ENCODE peak calls at places on chromosomes 2 and 18, in nine cellular contexts. One of them, this sample, is unnamed.

GRCh38 chr18:75482880-75483279 is 55.4 kb upstream of the SMIM21 start:
- DNase-seq in vagina: no peak
- DNase-seq in colonic mucosa: no peak
- DNase-seq in lower lobe of right lung: no peak
- DNase-seq in mammary epithelial cell: no peak
- DNase-seq in prostate gland: no peak
- DNase-seq in neural progenitor cell: no peak
- DNase-seq in CD8-positive, alpha-beta T cell: no peak
- DNase-seq in ovary: no peak
- DNase-seq in this sample: no peak

GRCh38 chr2:100903534-100904258 is 83.8 kb downstream of the NPAS2 start:
- DNase-seq in vagina: no peak
- DNase-seq in colonic mucosa: no peak
- DNase-seq in lower lobe of right lung: no peak
- DNase-seq in mammary epithelial cell: peak
- DNase-seq in prostate gland: no peak
- DNase-seq in neural progenitor cell: peak
- DNase-seq in CD8-positive, alpha-beta T cell: no peak
- DNase-seq in ovary: no peak
- DNase-seq in this sample: peak

GRCh38 chr2:236578980-236579745 is 9.5 kb downstream of the ACKR3 start:
- DNase-seq in vagina: no peak
- DNase-seq in colonic mucosa: no peak
- DNase-seq in lower lobe of right lung: no peak
- DNase-seq in mammary epithelial cell: no peak
- DNase-seq in prostate gland: no peak
- DNase-seq in neural progenitor cell: no peak
- DNase-seq in CD8-positive, alpha-beta T cell: no peak
- DNase-seq in ovary: no peak
- DNase-seq in this sample: no peak

GRCh38 chr2:20224716-20225293 is at the start of gene SDC1:
- DNase-seq in vagina: no peak
- DNase-seq in colonic mucosa: peak
- DNase-seq in lower lobe of right lung: peak
- DNase-seq in mammary epithelial cell: peak
- DNase-seq in prostate gland: peak
- DNase-seq in neural progenitor cell: peak
- DNase-seq in CD8-positive, alpha-beta T cell: no peak
- DNase-seq in ovary: peak
- DNase-seq in this sample: peak

GRCh38 chr2:52919668-52920067 is 847.9 kb upstream of the CHAC2 start:
- DNase-seq in vagina: no peak
- DNase-seq in colonic mucosa: no peak
- DNase-seq in lower lobe of right lung: no peak
- DNase-seq in mammary epithelial cell: no peak
- DNase-seq in prostate gland: no peak
- DNase-seq in neural progenitor cell: no peak
- DNase-seq in CD8-positive, alpha-beta T cell: no peak
- DNase-seq in ovary: no peak
- DNase-seq in this sample: no peak

GRCh38 chr2:212424090-212424489 is 114.5 kb downstream of the ERBB4 start:
- DNase-seq in vagina: no peak
- DNase-seq in colonic mucosa: no peak
- DNase-seq in lower lobe of right lung: no peak
- DNase-seq in mammary epithelial cell: peak
- DNase-seq in prostate gland: no peak
- DNase-seq in neural progenitor cell: no peak
- DNase-seq in CD8-positive, alpha-beta T cell: no peak
- DNase-seq in ovary: no peak
- DNase-seq in this sample: peak

GRCh38 chr18:64747803-64748202 is 598.9 kb upstream of the LINC00305 start:
- DNase-seq in vagina: no peak
- DNase-seq in colonic mucosa: no peak
- DNase-seq in lower lobe of right lung: no peak
- DNase-seq in mammary epithelial cell: no peak
- DNase-seq in prostate gland: no peak
- DNase-seq in neural progenitor cell: peak
- DNase-seq in CD8-positive, alpha-beta T cell: no peak
- DNase-seq in ovary: no peak
- DNase-seq in this sample: no peak

GRCh38 chr2:185645529-185645928 is 93.1 kb upstream of the FSIP2 start:
- DNase-seq in vagina: no peak
- DNase-seq in colonic mucosa: no peak
- DNase-seq in lower lobe of right lung: no peak
- DNase-seq in mammary epithelial cell: no peak
- DNase-seq in prostate gland: no peak
- DNase-seq in neural progenitor cell: no peak
- DNase-seq in CD8-positive, alpha-beta T cell: no peak
- DNase-seq in ovary: no peak
- DNase-seq in this sample: no peak

GRCh38 chr18:44651453-44651852 is 29.2 kb upstream of the SETBP1 start:
- DNase-seq in vagina: no peak
- DNase-seq in colonic mucosa: no peak
- DNase-seq in lower lobe of right lung: no peak
- DNase-seq in mammary epithelial cell: peak
- DNase-seq in prostate gland: no peak
- DNase-seq in neural progenitor cell: no peak
- DNase-seq in CD8-positive, alpha-beta T cell: no peak
- DNase-seq in ovary: no peak
- DNase-seq in this sample: peak

GRCh38 chr2:139177041-139177440 is 396.9 kb upstream of the NXPH2 start:
- DNase-seq in vagina: no peak
- DNase-seq in colonic mucosa: no peak
- DNase-seq in lower lobe of right lung: no peak
- DNase-seq in mammary epithelial cell: no peak
- DNase-seq in prostate gland: no peak
- DNase-seq in neural progenitor cell: no peak
- DNase-seq in CD8-positive, alpha-beta T cell: no peak
- DNase-seq in ovary: no peak
- DNase-seq in this sample: no peak

GRCh38 chr2:204175552-204176271 is 239.1 kb downstream of the ICOS start:
- DNase-seq in vagina: no peak
- DNase-seq in colonic mucosa: no peak
- DNase-seq in lower lobe of right lung: no peak
- DNase-seq in mammary epithelial cell: peak
- DNase-seq in prostate gland: no peak
- DNase-seq in neural progenitor cell: no peak
- DNase-seq in CD8-positive, alpha-beta T cell: no peak
- DNase-seq in ovary: no peak
- DNase-seq in this sample: no peak

GRCh38 chr2:238585836-238586821 is 159.4 kb downstream of the ASB1 start:
- DNase-seq in vagina: peak
- DNase-seq in colonic mucosa: no peak
- DNase-seq in lower lobe of right lung: no peak
- DNase-seq in mammary epithelial cell: no peak
- DNase-seq in prostate gland: no peak
- DNase-seq in neural progenitor cell: peak
- DNase-seq in CD8-positive, alpha-beta T cell: no peak
- DNase-seq in ovary: no peak
- DNase-seq in this sample: no peak

GRCh38 chr18:72041313-72042032 is 502.7 kb downstream of the CBLN2 start:
- DNase-seq in vagina: no peak
- DNase-seq in colonic mucosa: no peak
- DNase-seq in lower lobe of right lung: no peak
- DNase-seq in mammary epithelial cell: no peak
- DNase-seq in prostate gland: no peak
- DNase-seq in neural progenitor cell: peak
- DNase-seq in CD8-positive, alpha-beta T cell: no peak
- DNase-seq in ovary: no peak
- DNase-seq in this sample: no peak

GRCh38 chr18:49174478-49174877 is 223.7 kb upstream of the SMAD7 start:
- DNase-seq in vagina: no peak
- DNase-seq in colonic mucosa: no peak
- DNase-seq in lower lobe of right lung: no peak
- DNase-seq in mammary epithelial cell: peak
- DNase-seq in prostate gland: no peak
- DNase-seq in neural progenitor cell: no peak
- DNase-seq in CD8-positive, alpha-beta T cell: no peak
- DNase-seq in ovary: no peak
- DNase-seq in this sample: no peak

GRCh38 chr2:102206666-102207341 is 20.0 kb downstream of the IL1RL2 start:
- DNase-seq in vagina: no peak
- DNase-seq in colonic mucosa: no peak
- DNase-seq in lower lobe of right lung: no peak
- DNase-seq in mammary epithelial cell: no peak
- DNase-seq in prostate gland: peak
- DNase-seq in neural progenitor cell: no peak
- DNase-seq in CD8-positive, alpha-beta T cell: no peak
- DNase-seq in ovary: no peak
- DNase-seq in this sample: no peak

GRCh38 chr2:44920751-44921150 is 20.8 kb upstream of the SIX3 start:
- DNase-seq in vagina: no peak
- DNase-seq in colonic mucosa: no peak
- DNase-seq in lower lobe of right lung: no peak
- DNase-seq in mammary epithelial cell: no peak
- DNase-seq in prostate gland: no peak
- DNase-seq in neural progenitor cell: no peak
- DNase-seq in CD8-positive, alpha-beta T cell: no peak
- DNase-seq in ovary: no peak
- DNase-seq in this sample: no peak
- TF ChIP-seq CTCF in vagina: no peak
- TF ChIP-seq CTCF in colonic mucosa: no peak
- TF ChIP-seq CTCF in lower lobe of right lung: no peak
- TF ChIP-seq CTCF in mammary epithelial cell: no peak
- TF ChIP-seq CTCF in prostate gland: no peak
- TF ChIP-seq CTCF in neural progenitor cell: peak
- TF ChIP-seq CTCF in CD8-positive, alpha-beta T cell: no peak
- TF ChIP-seq CTCF in ovary: no peak
- TF ChIP-seq CTCF in this sample: no peak

DNA sequence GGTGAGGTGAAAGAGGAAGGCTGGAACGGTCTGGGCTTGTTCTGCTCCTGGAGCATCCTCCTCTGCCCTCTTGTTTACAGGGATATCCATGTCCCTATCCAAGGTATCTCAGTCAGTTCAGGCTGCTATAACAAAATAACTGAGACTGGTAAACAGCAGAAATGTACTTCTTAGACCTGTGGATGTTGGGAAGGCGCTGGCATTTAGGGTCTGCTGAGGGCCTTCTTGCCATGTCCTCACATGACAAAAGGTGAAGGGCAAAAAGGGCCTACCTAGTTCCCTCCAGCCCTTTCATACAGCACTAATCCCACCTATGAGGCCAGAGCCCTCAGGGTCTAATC is 65.6 kb downstream of the INPP4A start:
- DNase-seq in vagina: no peak
- DNase-seq in colonic mucosa: no peak
- DNase-seq in lower lobe of right lung: no peak
- DNase-seq in mammary epithelial cell: no peak
- DNase-seq in prostate gland: no peak
- DNase-seq in neural progenitor cell: no peak
- DNase-seq in CD8-positive, alpha-beta T cell: no peak
- DNase-seq in ovary: no peak
- DNase-seq in this sample: no peak
- H3K27ac ChIP-seq in vagina: no peak
- H3K27ac ChIP-seq in colonic mucosa: no peak
- H3K27ac ChIP-seq in lower lobe of right lung: no peak
- H3K27ac ChIP-seq in mammary epithelial cell: no peak
- H3K27ac ChIP-seq in prostate gland: no peak
- H3K27ac ChIP-seq in neural progenitor cell: no peak
- H3K27ac ChIP-seq in CD8-positive, alpha-beta T cell: no peak
- H3K27ac ChIP-seq in ovary: no peak
- H3K27ac ChIP-seq in this sample: no peak

DNA sequence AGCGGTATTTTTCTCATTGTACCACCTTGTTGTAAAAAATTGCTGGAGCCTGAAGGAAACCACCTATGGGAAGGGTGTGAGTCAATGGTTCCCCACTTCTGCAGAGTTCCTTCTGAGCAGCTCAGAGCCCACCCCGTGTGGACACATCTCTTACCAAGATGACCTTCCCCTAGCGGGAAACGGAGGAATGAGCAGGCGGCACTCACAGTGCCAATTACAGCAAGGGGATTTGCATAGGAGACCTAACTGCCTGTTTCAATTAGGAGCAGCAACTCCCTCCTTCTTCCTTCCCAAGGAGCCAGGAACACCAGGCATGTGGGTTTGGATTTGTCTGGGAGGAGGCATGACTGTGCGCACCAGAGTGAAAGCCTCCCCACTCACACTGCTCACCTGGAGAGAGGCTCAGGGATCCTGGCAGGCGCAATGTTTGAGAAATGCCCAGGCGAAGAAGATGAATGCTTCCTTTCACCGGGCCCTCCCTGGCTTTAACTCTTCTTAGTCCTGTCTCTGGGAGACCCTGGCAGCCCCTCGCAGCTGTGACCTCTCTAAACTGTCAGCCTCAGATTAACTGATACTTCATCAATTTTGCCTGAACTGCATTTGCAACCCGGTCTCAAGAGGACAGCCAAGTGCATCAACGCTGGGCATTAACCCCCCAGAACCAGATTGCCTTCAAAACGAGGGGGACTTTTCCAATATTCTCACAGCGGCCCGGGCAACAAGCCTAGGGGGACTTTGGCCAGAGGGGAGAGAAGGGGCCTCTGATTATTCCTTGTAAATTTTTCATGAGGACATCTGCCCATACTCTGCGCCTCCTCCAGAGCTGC is 94.0 kb downstream of the CMPK2 start:
- DNase-seq in vagina: no peak
- DNase-seq in colonic mucosa: no peak
- DNase-seq in lower lobe of right lung: no peak
- DNase-seq in mammary epithelial cell: no peak
- DNase-seq in prostate gland: no peak
- DNase-seq in neural progenitor cell: peak
- DNase-seq in CD8-positive, alpha-beta T cell: no peak
- DNase-seq in ovary: no peak
- DNase-seq in this sample: no peak
- TF ChIP-seq CTCF in vagina: no peak
- TF ChIP-seq CTCF in colonic mucosa: no peak
- TF ChIP-seq CTCF in lower lobe of right lung: no peak
- TF ChIP-seq CTCF in mammary epithelial cell: no peak
- TF ChIP-seq CTCF in prostate gland: no peak
- TF ChIP-seq CTCF in neural progenitor cell: peak
- TF ChIP-seq CTCF in CD8-positive, alpha-beta T cell: no peak
- TF ChIP-seq CTCF in ovary: no peak
- TF ChIP-seq CTCF in this sample: no peak

DNA sequence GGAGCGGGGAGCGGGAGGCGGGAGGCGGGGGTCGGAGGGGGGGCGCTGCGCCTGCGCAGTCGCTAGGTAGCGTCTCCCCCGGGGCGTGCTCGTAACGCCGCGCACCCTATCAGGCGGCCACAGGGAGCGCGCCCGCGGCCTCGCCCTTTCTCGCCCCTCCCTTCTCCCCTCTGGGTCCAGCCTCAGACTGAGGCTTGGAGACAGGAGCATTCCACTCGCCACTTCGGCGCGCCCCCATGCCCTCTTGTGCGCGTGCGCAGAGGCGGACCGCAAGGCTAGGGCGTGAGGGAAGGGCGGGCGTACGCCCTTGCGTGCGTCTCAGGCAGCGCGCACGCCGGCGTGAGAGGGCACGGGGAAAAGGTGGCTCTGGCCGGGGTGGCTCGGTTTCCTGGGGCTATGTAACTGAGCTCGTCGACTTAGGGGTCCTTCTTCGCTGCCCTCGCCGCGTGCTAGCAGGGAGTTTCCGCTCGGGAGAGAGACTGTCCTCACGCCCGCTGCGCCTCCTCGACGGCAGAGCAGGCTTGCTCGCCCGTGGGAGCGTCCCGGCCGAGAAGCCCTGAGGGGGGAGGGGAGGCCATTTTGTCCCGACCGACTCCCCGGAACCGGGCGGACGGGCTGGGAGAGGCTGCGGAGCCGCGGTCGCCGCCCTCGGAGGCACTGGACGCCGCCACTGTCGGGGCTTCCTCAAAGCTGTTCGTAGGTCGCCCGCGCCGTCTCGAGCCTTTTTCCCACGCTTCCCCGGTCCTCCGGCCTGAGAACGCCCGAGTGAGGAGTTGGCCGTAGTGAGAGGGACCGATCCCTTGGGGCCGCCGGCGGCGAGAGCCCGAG is at the start of gene RAB10:
- DNase-seq in vagina: peak
- DNase-seq in colonic mucosa: peak
- DNase-seq in lower lobe of right lung: peak
- DNase-seq in mammary epithelial cell: peak
- DNase-seq in prostate gland: peak
- DNase-seq in neural progenitor cell: peak
- DNase-seq in CD8-positive, alpha-beta T cell: peak
- DNase-seq in ovary: peak
- DNase-seq in this sample: peak
- H3K27ac ChIP-seq in vagina: peak
- H3K27ac ChIP-seq in colonic mucosa: peak
- H3K27ac ChIP-seq in lower lobe of right lung: peak
- H3K27ac ChIP-seq in mammary epithelial cell: peak
- H3K27ac ChIP-seq in prostate gland: peak
- H3K27ac ChIP-seq in neural progenitor cell: peak
- H3K27ac ChIP-seq in CD8-positive, alpha-beta T cell: peak
- H3K27ac ChIP-seq in ovary: peak
- H3K27ac ChIP-seq in this sample: peak

This sample was measured in RWPE1.